ENCODE peak calls at places on chromosome X, in seven cellular contexts. E is endodermal cell, K is sciatic nerve, I is activated T-cell treated with anti-CD3 and anti-CD28 coated beads for 24 hours, G is esophagus squamous epithelium, N is HS-27A, W is Right ventricle myocardium superior. P is an unnamed sample.

GRCh38 chrX:119488749-119489148 is 20.5 kb downstream of the SLC25A5 start:
- DNase-seq in I (no peak), K (peak), W (no peak), N (no peak), E (peak), G (no peak), P (no peak)

GRCh38 chrX:69152398-69152797 is 12.9 kb downstream of the PJA1 start:
- DNase-seq in N (no peak), I (no peak), K (no peak), E (peak), G (no peak), W (peak), P (no peak)

GRCh38 chrX:149274516-149275105 is 230.5 kb downstream of the IDS start:
- DNase-seq in G (no peak), N (no peak), K (no peak), W (no peak), I (no peak), E (no peak), P (no peak)

GRCh38 chrX:48700951-48701653 is 4.6 kb downstream of the SUV39H1 start:
- DNase-seq in K (no peak), W (no peak), E (no peak), N (no peak), G (no peak), I (no peak), P (no peak)

GRCh38 chrX:133402042-133402453 is 13.2 kb downstream of the GPC4 start:
- DNase-seq in E (no peak), K (no peak), G (no peak), N (no peak), W (no peak), I (no peak), P (peak)

GRCh38 chrX:143635915-143636314 is at the start of gene SLITRK4:
- DNase-seq in I (no peak), G (no peak), N (no peak), E (peak), W (no peak), K (no peak), P (no peak)

GRCh38 chrX:107205770-107206696 is at the start of the genes DNAAF6 and NUP62CL:
- DNase-seq in K (no peak), I (peak), G (peak), W (peak), N (no peak), E (peak), P (no peak)

GRCh38 chrX:133776072-133776471 is 209.3 kb downstream of the GPC3 start:
- DNase-seq in N (no peak), G (no peak), I (no peak), E (peak), K (no peak), W (peak), P (no peak)

GRCh38 chrX:109863811-109864210 is 130.8 kb upstream of the ACSL4 start:
- DNase-seq in W (no peak), I (no peak), K (no peak), G (no peak), N (no peak), E (no peak), P (no peak)

GRCh38 chrX:111041018-111041462 is 55.0 kb upstream of the PAK3 start:
- DNase-seq in W (no peak), E (no peak), G (no peak), K (no peak), N (peak), I (no peak), P (peak)

GRCh38 chrX:49242545-49243066 is 7.3 kb downstream of the CCDC22 start:
- DNase-seq in K (no peak), W (no peak), G (no peak), E (no peak), I (no peak), N (no peak), P (no peak)

GRCh38 chrX:11287505-11287904 is 5.7 kb upstream of the AMELX start:
- DNase-seq in K (no peak), N (no peak), W (no peak), E (no peak), I (no peak), G (no peak), P (no peak)

GRCh38 chrX:38220024-38220935 is at the start of gene SRPX:
- DNase-seq in G (no peak), I (no peak), W (peak), K (peak), E (peak), N (no peak), P (no peak)

GRCh38 chrX:68669094-68669830 is 21.8 kb downstream of the STARD8 start:
- DNase-seq in I (no peak), W (no peak), G (no peak), E (peak), N (no peak), K (no peak), P (no peak)

P was measured in non-pigmented ciliary epithelial cell.